ENCODE peak calls at places on chromosomes 7 and 10, in seven cellular contexts. M is activated CD8-positive, alpha-beta memory T cell treated with anti-CD3 and anti-CD28 coated beads for 48 hours; S is KBM-7; A is T-helper 2 cell; W is GM13977; N is fibroblast of gingiva; B is central memory CD4-positive, alpha-beta T cell. T is an unnamed sample.

GRCh38 chr10:31836569-31837406 is 91.8 kb downstream of the ARHGAP12 start:
- DNase-seq in B (no peak), M (no peak), S (peak; percentile 43), N (peak; percentile 36), W (peak; percentile 19), A (no peak), T (no peak)

GRCh38 chr7:117296066-117296465 is 26.8 kb downstream of the WNT2 start:
- DNase-seq in N (no peak), M (no peak), S (no peak), B (no peak), A (no peak), W (no peak), T (no peak)

GRCh38 chr10:115129752-115130151 is 36.6 kb downstream of the ATRNL1 start:
- DNase-seq in B (no peak), N (peak; percentile 16), M (no peak), S (peak; percentile 36), W (no peak), A (no peak), T (no peak)

GRCh38 chr10:132918617-132919373 is 23.6 kb downstream of the CFAP46 start:
- DNase-seq in B (no peak), S (no peak), N (no peak), M (no peak), A (no peak), W (no peak), T (no peak)

GRCh38 chr10:110811791-110812581 is 59.7 kb upstream of the PDCD4 start:
- DNase-seq in N (no peak), M (no peak), S (no peak), B (no peak), A (no peak), W (no peak), T (no peak)

GRCh38 chr10:132249824-132250375 is 57.9 kb downstream of the STK32C start:
- DNase-seq in S (no peak), N (no peak), A (no peak), W (no peak), M (no peak), B (no peak), T (no peak)

GRCh38 chr7:134315679-134316538 is 821 bp downstream of the SLC35B4 start:
- DNase-seq in B (peak; percentile 6), W (peak; percentile 28), A (no peak), N (peak; percentile 14), M (no peak), S (no peak), T (no peak)

GRCh38 chr10:15877836-15878576 is 17.7 kb upstream of the MINDY3 start:
- DNase-seq in W (no peak), N (no peak), A (no peak), M (no peak), S (no peak), B (no peak), T (no peak)

GRCh38 chr10:78528749-78529204 is 495.1 kb downstream of the RPS24 start:
- DNase-seq in N (no peak), W (no peak), M (no peak), S (no peak), B (no peak), A (no peak), T (no peak)

GRCh38 chr10:51574248-51575067 is 124.9 kb downstream of the CSTF2T start:
- DNase-seq in W (no peak), M (no peak), N (no peak), A (no peak), S (no peak), B (no peak), T (no peak)

GRCh38 chr7:80537091-80537490 is 25.2 kb upstream of the GNAT3 start:
- DNase-seq in M (no peak), B (no peak), S (no peak), A (no peak), W (no peak), N (no peak), T (no peak)

GRCh38 chr7:76023002-76023401 is 24.8 kb downstream of the STYXL1 start:
- DNase-seq in B (no peak), N (no peak), W (no peak), A (no peak), S (peak; percentile 81), M (no peak), T (no peak)

GRCh38 chr10:103678104-103678526 is 177.3 kb downstream of the SH3PXD2A start:
- DNase-seq in N (peak; percentile 98), M (no peak), S (no peak), A (peak; percentile 89), B (peak; percentile 90), W (peak; percentile 93), T (peak; percentile 79)

GRCh38 chr10:75407716-75408511 is 6.3 kb upstream of the ZNF503 start:
- DNase-seq in M (no peak), B (no peak), A (no peak), S (no peak), W (peak; percentile 38), N (peak; percentile 41), T (no peak)

GRCh38 chr7:132783824-132784223 is 207.6 kb upstream of the PLXNA4 start:
- DNase-seq in B (no peak), M (no peak), N (peak; percentile 73), A (no peak), W (no peak), S (no peak), T (no peak)

GRCh38 chr10:69839696-69840345 is 38.1 kb downstream of the COL13A1 start:
- DNase-seq in N (peak; percentile 52), M (no peak), A (no peak), B (no peak), S (no peak), W (no peak), T (no peak)

T was measured in activated B cell treated with CpG ODN at 0.5 μM for 24 hours.